ENCODE peak calls at places on chromosomes 7 and 10, in eight cellular contexts. Z is glutamatergic neuron; M is stomach; D is activated CD8-positive, alpha-beta memory T cell treated with anti-CD3 and anti-CD28 coated beads for 48 hours; O is Panc1; B is AG08396; U is amniotic stem cell; X is NCI-H1092 treated with DMSO at 0.1 percent for 48 hours. F is an unnamed sample.

GRCh38 chr7:92669616-92670153 is 79.5 kb upstream of the FAM133B start:
- DNase-seq in Z (no peak), M (peak), D (no peak), O (no peak), B (no peak), U (no peak), X (no peak), F (no peak)

GRCh38 chr7:5452937-5453540 is 29.4 kb upstream of the TNRC18 start:
- DNase-seq in Z (no peak), M (no peak), D (no peak), O (no peak), B (peak), U (no peak), X (no peak), F (peak)

GRCh38 chr10:86347856-86348255 is 18.7 kb downstream of the GRID1 start:
- DNase-seq in Z (peak), M (no peak), D (no peak), O (no peak), B (no peak), U (no peak), X (no peak), F (no peak)

GRCh38 chr10:116888380-116889055 is 39.2 kb downstream of the ENO4 start:
- DNase-seq in Z (peak), M (peak), D (no peak), O (peak), B (peak), U (peak), X (no peak), F (no peak)

GRCh38 chr7:47576031-47576908 is 5.6 kb downstream of the TNS3 start:
- DNase-seq in Z (no peak), M (peak), D (no peak), O (no peak), B (no peak), U (no peak), X (no peak), F (peak)

GRCh38 chr10:9605231-9605630 is 1412.4 kb upstream of the CELF2 start:
- DNase-seq in Z (no peak), M (no peak), D (no peak), O (no peak), B (no peak), U (no peak), X (no peak), F (no peak)

GRCh38 chr7:105487559-105488218 is 34.4 kb downstream of the PUS7 start:
- DNase-seq in Z (peak), M (no peak), D (no peak), O (peak), B (peak), U (peak), X (no peak), F (no peak)

GRCh38 chr10:104274762-104275721 is 6.1 kb downstream of the GSTO2 start:
- DNase-seq in Z (peak), M (peak), D (peak), O (no peak), B (peak), U (no peak), X (no peak), F (no peak)

GRCh38 chr10:133110609-133111275 is 23.0 kb downstream of the ADGRA1 start:
- DNase-seq in Z (no peak), M (no peak), D (no peak), O (no peak), B (no peak), U (no peak), X (no peak), F (no peak)

GRCh38 chr10:110764378-110764777 is 107.3 kb upstream of the PDCD4 start:
- DNase-seq in Z (no peak), M (no peak), D (no peak), O (no peak), B (no peak), U (no peak), X (no peak), F (no peak)

GRCh38 chr7:155188821-155189599 is 108.7 kb upstream of the INSIG1 start:
- DNase-seq in Z (no peak), M (no peak), D (no peak), O (no peak), B (no peak), U (no peak), X (no peak), F (peak)

GRCh38 chr7:35553498-35553897 is 141.4 kb downstream of the HERPUD2 start:
- DNase-seq in Z (no peak), M (no peak), D (no peak), O (no peak), B (no peak), U (no peak), X (no peak), F (peak)

GRCh38 chr7:112129655-112130323 is 76.4 kb downstream of the DOCK4 start:
- DNase-seq in Z (no peak), M (peak), D (no peak), O (no peak), B (no peak), U (no peak), X (peak), F (no peak)

GRCh38 chr10:128125416-128125943 is 743 bp downstream of the MKI67 start:
- DNase-seq in Z (peak), M (no peak), D (no peak), O (no peak), B (peak), U (no peak), X (no peak), F (no peak)

GRCh38 chr10:15842493-15843169 is 17.7 kb downstream of the MINDY3 start:
- DNase-seq in Z (no peak), M (no peak), D (no peak), O (no peak), B (no peak), U (no peak), X (no peak), F (no peak)

GRCh38 chr10:27285093-27285492 is 44.5 kb upstream of the ACBD5 start:
- DNase-seq in Z (no peak), M (no peak), D (no peak), O (no peak), B (no peak), U (no peak), X (no peak), F (peak)

GRCh38 chr7:13467111-13467547 is 522.3 kb downstream of the ETV1 start:
- DNase-seq in Z (peak), M (no peak), D (no peak), O (no peak), B (no peak), U (no peak), X (peak), F (no peak)

GRCh38 chr10:101228682-101229274 is 485 bp downstream of the LBX1 start:
- DNase-seq in Z (peak), M (no peak), D (no peak), O (no peak), B (no peak), U (no peak), X (no peak), F (no peak)

GRCh38 chr10:104297697-104298660 is 29.0 kb downstream of the GSTO2 start:
- DNase-seq in Z (peak), M (no peak), D (no peak), O (no peak), B (no peak), U (no peak), X (no peak), F (no peak)

GRCh38 chr7:98727146-98727709 is 110.1 kb downstream of the NPTX2 start:
- DNase-seq in Z (no peak), M (no peak), D (no peak), O (no peak), B (no peak), U (no peak), X (no peak), F (no peak)

GRCh38 chr10:97466755-97467154 is 20.8 kb downstream of the ZDHHC16 start:
- DNase-seq in Z (no peak), M (no peak), D (no peak), O (no peak), B (no peak), U (no peak), X (no peak), F (no peak)

GRCh38 chr10:117548191-117548668 is 5.7 kb downstream of the EMX2 start:
- DNase-seq in Z (no peak), M (no peak), D (no peak), O (no peak), B (no peak), U (no peak), X (no peak), F (no peak)

GRCh38 chr7:41134242-41134872 is 568.5 kb downstream of the INHBA start:
- DNase-seq in Z (no peak), M (no peak), D (no peak), O (no peak), B (peak), U (no peak), X (no peak), F (peak)

GRCh38 chr7:74544706-74545469 is 91.2 kb downstream of the GTF2IRD1 start:
- DNase-seq in Z (peak), M (peak), D (peak), O (peak), B (peak), U (no peak), X (no peak), F (peak)

GRCh38 chr10:131857156-131858117 is 43.4 kb upstream of the PPP2R2D start:
- DNase-seq in Z (no peak), M (no peak), D (no peak), O (no peak), B (no peak), U (no peak), X (no peak), F (no peak)

GRCh38 chr10:60446070-60446833 is 56.6 kb upstream of the ANK3 start:
- DNase-seq in Z (no peak), M (no peak), D (no peak), O (no peak), B (no peak), U (no peak), X (no peak), F (no peak)

GRCh38 chr7:158611541-158611940 is 23.9 kb upstream of the PTPRN2 start:
- DNase-seq in Z (no peak), M (no peak), D (no peak), O (no peak), B (no peak), U (no peak), X (no peak), F (no peak)

GRCh38 chr7:920351-921070 is 34.0 kb downstream of the ADAP1 start:
- DNase-seq in Z (peak), M (peak), D (no peak), O (no peak), B (no peak), U (no peak), X (no peak), F (no peak)

GRCh38 chr10:27223964-27224363 is 16.6 kb downstream of the ACBD5 start:
- DNase-seq in Z (peak), M (peak), D (no peak), O (no peak), B (no peak), U (no peak), X (peak), F (no peak)

GRCh38 chr7:140478361-140479061 is 794 bp downstream of the MKRN1 start:
- DNase-seq in Z (peak), M (no peak), D (no peak), O (no peak), B (peak), U (peak), X (peak), F (peak)

GRCh38 chr7:151867912-151868804 is 8.8 kb downstream of the PRKAG2 start:
- DNase-seq in Z (no peak), M (peak), D (no peak), O (no peak), B (peak), U (no peak), X (peak), F (no peak)

GRCh38 chr10:58384536-58384998 is 643 bp upstream of the TFAM start:
- DNase-seq in Z (no peak), M (no peak), D (no peak), O (peak), B (no peak), U (no peak), X (peak), F (no peak)

GRCh38 chr7:104661575-104661974 is 333.2 kb downstream of the LHFPL3 start:
- DNase-seq in Z (no peak), M (no peak), D (no peak), O (no peak), B (no peak), U (no peak), X (no peak), F (no peak)

F was measured in MV-4-11.